ENCODE peak calls at places on chromosomes 4 and X, in eight cellular contexts. One of them, this sample, is unnamed.

GRCh38 chrX:3609800-3610199 is 103.6 kb downstream of the PRKX start:
- DNase-seq in uterus: no peak
- DNase-seq in endodermal cell: no peak
- DNase-seq in spleen: no peak
- DNase-seq in GM13977: no peak
- DNase-seq in cardiac fibroblast: peak; percentile 76
- DNase-seq in CD4-positive, alpha-beta T cell: no peak
- DNase-seq in upper lobe of left lung: no peak
- DNase-seq in this sample: peak; percentile 14

GRCh38 chr4:6239968-6240367 is 29.7 kb upstream of the WFS1 start:
- DNase-seq in uterus: no peak
- DNase-seq in endodermal cell: no peak
- DNase-seq in spleen: peak; percentile 40
- DNase-seq in GM13977: no peak
- DNase-seq in cardiac fibroblast: no peak
- DNase-seq in CD4-positive, alpha-beta T cell: no peak
- DNase-seq in upper lobe of left lung: no peak
- DNase-seq in this sample: no peak

GRCh38 chr4:27005512-27006246 is 145.0 kb downstream of the STIM2 start:
- DNase-seq in uterus: no peak
- DNase-seq in endodermal cell: no peak
- DNase-seq in spleen: no peak
- DNase-seq in GM13977: no peak
- DNase-seq in cardiac fibroblast: peak; percentile 92
- DNase-seq in CD4-positive, alpha-beta T cell: no peak
- DNase-seq in upper lobe of left lung: no peak
- DNase-seq in this sample: no peak

GRCh38 chr4:13778367-13778766 is 150.8 kb upstream of the BOD1L1 start:
- DNase-seq in uterus: no peak
- DNase-seq in endodermal cell: no peak
- DNase-seq in spleen: no peak
- DNase-seq in GM13977: no peak
- DNase-seq in cardiac fibroblast: no peak
- DNase-seq in CD4-positive, alpha-beta T cell: no peak
- DNase-seq in upper lobe of left lung: no peak
- DNase-seq in this sample: no peak

GRCh38 chrX:154401045-154401799 is 3.0 kb downstream of the RPL10 start:
- DNase-seq in uterus: no peak
- DNase-seq in endodermal cell: peak; percentile 81
- DNase-seq in spleen: no peak
- DNase-seq in GM13977: no peak
- DNase-seq in cardiac fibroblast: peak; percentile 42
- DNase-seq in CD4-positive, alpha-beta T cell: no peak
- DNase-seq in upper lobe of left lung: no peak
- DNase-seq in this sample: no peak

GRCh38 chr4:135775909-135776308 is 1574.3 kb upstream of the PABPC4L start:
- DNase-seq in uterus: no peak
- DNase-seq in endodermal cell: no peak
- DNase-seq in spleen: no peak
- DNase-seq in GM13977: no peak
- DNase-seq in cardiac fibroblast: no peak
- DNase-seq in CD4-positive, alpha-beta T cell: no peak
- DNase-seq in upper lobe of left lung: no peak
- DNase-seq in this sample: no peak

GRCh38 chr4:185994750-185995149 is 74.2 kb upstream of the TLR3 start:
- DNase-seq in uterus: no peak
- DNase-seq in endodermal cell: no peak
- DNase-seq in spleen: no peak
- DNase-seq in GM13977: no peak
- DNase-seq in cardiac fibroblast: no peak
- DNase-seq in CD4-positive, alpha-beta T cell: no peak
- DNase-seq in upper lobe of left lung: no peak
- DNase-seq in this sample: no peak

GRCh38 chr4:8777320-8778196 is 94.1 kb downstream of the HMX1 start:
- DNase-seq in uterus: no peak
- DNase-seq in endodermal cell: no peak
- DNase-seq in spleen: peak; percentile 58
- DNase-seq in GM13977: no peak
- DNase-seq in cardiac fibroblast: no peak
- DNase-seq in CD4-positive, alpha-beta T cell: no peak
- DNase-seq in upper lobe of left lung: no peak
- DNase-seq in this sample: no peak

GRCh38 chr4:7398104-7398423 is 36.7 kb downstream of the PSAPL1 start:
- DNase-seq in uterus: no peak
- DNase-seq in endodermal cell: peak; percentile 39
- DNase-seq in spleen: peak; percentile 37
- DNase-seq in GM13977: no peak
- DNase-seq in cardiac fibroblast: peak; percentile 5
- DNase-seq in CD4-positive, alpha-beta T cell: no peak
- DNase-seq in upper lobe of left lung: peak; percentile 89
- DNase-seq in this sample: no peak

GRCh38 chrX:38271154-38271716 is 50.6 kb upstream of the SRPX start:
- DNase-seq in uterus: no peak
- DNase-seq in endodermal cell: no peak
- DNase-seq in spleen: no peak
- DNase-seq in GM13977: no peak
- DNase-seq in cardiac fibroblast: peak; percentile 27
- DNase-seq in CD4-positive, alpha-beta T cell: no peak
- DNase-seq in upper lobe of left lung: no peak
- DNase-seq in this sample: no peak

GRCh38 chr4:123587983-123588494 is 191.4 kb downstream of the SPRY1 start:
- DNase-seq in uterus: no peak
- DNase-seq in endodermal cell: no peak
- DNase-seq in spleen: no peak
- DNase-seq in GM13977: no peak
- DNase-seq in cardiac fibroblast: peak; percentile 68
- DNase-seq in CD4-positive, alpha-beta T cell: no peak
- DNase-seq in upper lobe of left lung: peak; percentile 30
- DNase-seq in this sample: peak; percentile 95

GRCh38 chr4:48831532-48832015 is 686 bp downstream of the OCIAD1 start:
- DNase-seq in uterus: no peak
- DNase-seq in endodermal cell: no peak
- DNase-seq in spleen: no peak
- DNase-seq in GM13977: peak; percentile 24
- DNase-seq in cardiac fibroblast: peak; percentile 37
- DNase-seq in CD4-positive, alpha-beta T cell: no peak
- DNase-seq in upper lobe of left lung: no peak
- DNase-seq in this sample: no peak

GRCh38 chr4:81523672-81524436 is 52.1 kb upstream of the RASGEF1B start:
- DNase-seq in uterus: no peak
- DNase-seq in endodermal cell: no peak
- DNase-seq in spleen: no peak
- DNase-seq in GM13977: no peak
- DNase-seq in cardiac fibroblast: no peak
- DNase-seq in CD4-positive, alpha-beta T cell: no peak
- DNase-seq in upper lobe of left lung: no peak
- DNase-seq in this sample: no peak

GRCh38 chrX:68659385-68659784 is 11.9 kb downstream of the STARD8 start:
- DNase-seq in uterus: no peak
- DNase-seq in endodermal cell: peak; percentile 70
- DNase-seq in spleen: no peak
- DNase-seq in GM13977: no peak
- DNase-seq in cardiac fibroblast: no peak
- DNase-seq in CD4-positive, alpha-beta T cell: no peak
- DNase-seq in upper lobe of left lung: no peak
- DNase-seq in this sample: no peak

GRCh38 chr4:107423677-107424405 is 296.2 kb downstream of the PAPSS1 start:
- DNase-seq in uterus: no peak
- DNase-seq in endodermal cell: no peak
- DNase-seq in spleen: no peak
- DNase-seq in GM13977: no peak
- DNase-seq in cardiac fibroblast: no peak
- DNase-seq in CD4-positive, alpha-beta T cell: no peak
- DNase-seq in upper lobe of left lung: no peak
- DNase-seq in this sample: no peak

GRCh38 chrX:19070555-19070994 is 51.7 kb downstream of the ADGRG2 start:
- DNase-seq in uterus: no peak
- DNase-seq in endodermal cell: no peak
- DNase-seq in spleen: no peak
- DNase-seq in GM13977: no peak
- DNase-seq in cardiac fibroblast: no peak
- DNase-seq in CD4-positive, alpha-beta T cell: no peak
- DNase-seq in upper lobe of left lung: no peak
- DNase-seq in this sample: no peak

GRCh38 chr4:56320293-56320692 is 67.0 kb downstream of the AASDH start:
- DNase-seq in uterus: no peak
- DNase-seq in endodermal cell: no peak
- DNase-seq in spleen: no peak
- DNase-seq in GM13977: no peak
- DNase-seq in cardiac fibroblast: peak; percentile 50
- DNase-seq in CD4-positive, alpha-beta T cell: no peak
- DNase-seq in upper lobe of left lung: no peak
- DNase-seq in this sample: no peak

GRCh38 chr4:14269824-14270223 is 642.3 kb upstream of the BOD1L1 start:
- DNase-seq in uterus: no peak
- DNase-seq in endodermal cell: no peak
- DNase-seq in spleen: no peak
- DNase-seq in GM13977: no peak
- DNase-seq in cardiac fibroblast: no peak
- DNase-seq in CD4-positive, alpha-beta T cell: no peak
- DNase-seq in upper lobe of left lung: peak; percentile 37
- DNase-seq in this sample: no peak

GRCh38 chr4:35465096-35465495 is 779.2 kb downstream of the ARAP2 start:
- DNase-seq in uterus: no peak
- DNase-seq in endodermal cell: no peak
- DNase-seq in spleen: no peak
- DNase-seq in GM13977: no peak
- DNase-seq in cardiac fibroblast: no peak
- DNase-seq in CD4-positive, alpha-beta T cell: no peak
- DNase-seq in upper lobe of left lung: no peak
- DNase-seq in this sample: no peak

GRCh38 chrX:18674417-18674787 is 2.5 kb upstream of the RS1 start:
- DNase-seq in uterus: no peak
- DNase-seq in endodermal cell: peak; percentile 67
- DNase-seq in spleen: peak; percentile 86
- DNase-seq in GM13977: peak; percentile 36
- DNase-seq in cardiac fibroblast: no peak
- DNase-seq in CD4-positive, alpha-beta T cell: peak; percentile 2
- DNase-seq in upper lobe of left lung: no peak
- DNase-seq in this sample: no peak

GRCh38 chr4:125315571-125316390 is 1.0 kb downstream of the FAT4 start:
- DNase-seq in uterus: peak; percentile 33
- DNase-seq in endodermal cell: peak; percentile 85
- DNase-seq in spleen: peak; percentile 79
- DNase-seq in GM13977: peak; percentile 31
- DNase-seq in cardiac fibroblast: peak; percentile 64
- DNase-seq in CD4-positive, alpha-beta T cell: no peak
- DNase-seq in upper lobe of left lung: peak; percentile 32
- DNase-seq in this sample: no peak
- TF ChIP-seq CTCF in uterus: peak; percentile 31
- TF ChIP-seq CTCF in endodermal cell: peak; percentile 49
- TF ChIP-seq CTCF in spleen: no peak
- TF ChIP-seq CTCF in GM13977: no peak
- TF ChIP-seq CTCF in cardiac fibroblast: peak; percentile 27
- TF ChIP-seq CTCF in CD4-positive, alpha-beta T cell: no peak
- TF ChIP-seq CTCF in upper lobe of left lung: no peak
- TF ChIP-seq CTCF in this sample: peak; percentile 13

DNA sequence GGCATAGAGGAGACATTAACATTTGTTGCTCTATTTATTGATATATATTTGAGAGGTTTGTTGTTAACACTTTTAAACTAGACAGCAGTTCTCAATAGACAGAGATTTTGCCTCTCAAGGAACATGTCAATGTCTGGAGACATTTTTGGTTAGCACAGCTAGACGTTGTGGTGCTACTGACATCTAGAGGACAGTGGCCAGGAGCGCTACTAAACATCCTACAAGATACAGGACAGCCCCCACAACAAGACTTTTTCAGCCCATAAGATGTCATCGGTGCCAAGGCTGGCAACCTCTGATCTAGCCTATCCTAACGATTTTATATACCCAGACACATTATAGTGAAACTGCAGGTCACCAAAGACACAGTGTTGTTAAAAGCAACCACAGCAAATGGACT is 18.4 kb upstream of the CTSO start:
- DNase-seq in uterus: no peak
- DNase-seq in endodermal cell: peak; percentile 59
- DNase-seq in spleen: no peak
- DNase-seq in GM13977: no peak
- DNase-seq in cardiac fibroblast: peak; percentile 58
- DNase-seq in CD4-positive, alpha-beta T cell: no peak
- DNase-seq in upper lobe of left lung: no peak
- DNase-seq in this sample: no peak
- TF ChIP-seq CTCF in uterus: peak; percentile 22
- TF ChIP-seq CTCF in endodermal cell: peak; percentile 75
- TF ChIP-seq CTCF in spleen: no peak
- TF ChIP-seq CTCF in GM13977: peak; percentile 40
- TF ChIP-seq CTCF in cardiac fibroblast: peak; percentile 62
- TF ChIP-seq CTCF in CD4-positive, alpha-beta T cell: no peak
- TF ChIP-seq CTCF in upper lobe of left lung: no peak
- TF ChIP-seq CTCF in this sample: peak; percentile 59

DNA sequence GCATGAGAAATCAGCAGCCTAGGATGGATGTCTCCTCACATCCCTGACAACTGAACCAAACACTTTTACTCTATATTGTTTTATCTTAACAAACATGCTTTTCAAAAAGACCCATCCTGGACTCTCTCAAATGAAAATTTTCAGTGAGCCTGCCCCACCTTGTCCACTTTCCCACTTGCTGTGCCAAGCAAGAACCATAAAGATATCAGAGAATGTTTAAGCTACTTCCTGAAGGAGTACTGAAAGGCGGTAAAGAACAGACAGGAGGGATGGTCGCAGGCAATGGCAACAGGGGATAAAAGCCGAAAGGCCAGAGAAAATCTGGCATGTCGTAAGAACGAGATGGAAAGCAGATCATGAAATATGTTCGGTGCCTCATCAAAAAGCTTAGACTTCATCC is 10.5 kb downstream of the APBB2 start:
- DNase-seq in uterus: no peak
- DNase-seq in endodermal cell: no peak
- DNase-seq in spleen: no peak
- DNase-seq in GM13977: no peak
- DNase-seq in cardiac fibroblast: no peak
- DNase-seq in CD4-positive, alpha-beta T cell: no peak
- DNase-seq in upper lobe of left lung: no peak
- DNase-seq in this sample: no peak
- TF ChIP-seq CTCF in uterus: no peak
- TF ChIP-seq CTCF in endodermal cell: no peak
- TF ChIP-seq CTCF in spleen: no peak
- TF ChIP-seq CTCF in GM13977: no peak
- TF ChIP-seq CTCF in cardiac fibroblast: no peak
- TF ChIP-seq CTCF in CD4-positive, alpha-beta T cell: no peak
- TF ChIP-seq CTCF in upper lobe of left lung: no peak
- TF ChIP-seq CTCF in this sample: no peak

GRCh38 chr4:157804986-157805385 is 367.8 kb downstream of the GASK1B start:
- DNase-seq in uterus: no peak
- DNase-seq in endodermal cell: no peak
- DNase-seq in spleen: no peak
- DNase-seq in GM13977: no peak
- DNase-seq in cardiac fibroblast: peak; percentile 12
- DNase-seq in CD4-positive, alpha-beta T cell: no peak
- DNase-seq in upper lobe of left lung: no peak
- DNase-seq in this sample: no peak
- TF ChIP-seq CTCF in uterus: peak; percentile 22
- TF ChIP-seq CTCF in endodermal cell: peak; percentile 74
- TF ChIP-seq CTCF in spleen: no peak
- TF ChIP-seq CTCF in GM13977: no peak
- TF ChIP-seq CTCF in cardiac fibroblast: peak; percentile 21
- TF ChIP-seq CTCF in CD4-positive, alpha-beta T cell: no peak
- TF ChIP-seq CTCF in upper lobe of left lung: no peak
- TF ChIP-seq CTCF in this sample: no peak